ENCODE peak calls at places on chromosome 20, in eight cellular contexts. T is B cell; P is astrocyte; B is AG08395; N is stimulated activated CD4-positive, alpha-beta T cell treated with anti-CD3 and anti-CD28 coated beads, Interleukin-15, amount 100 ng/mL, for 24 hours; J is fibroblast of the aortic adventitia; Y is caudate nucleus; M is cardiac fibroblast. K is an unnamed sample.

GRCh38 chr20:44790994-44791393 is 19.4 kb downstream of the RIMS4 start:
- DNase-seq in T (no peak), P (no peak), B (no peak), N (no peak), J (no peak), Y (no peak), M (no peak), K (no peak)

GRCh38 chr20:11675920-11676617 is 241.6 kb upstream of the BTBD3 start:
- DNase-seq in T (no peak), P (peak), B (peak), N (no peak), J (peak), Y (no peak), M (peak), K (peak)

GRCh38 chr20:15399781-15400180 is 1062.4 kb upstream of the FLRT3 start:
- DNase-seq in T (no peak), P (no peak), B (no peak), N (no peak), J (no peak), Y (no peak), M (no peak), K (no peak)

GRCh38 chr20:61161649-61162210 is 90.3 kb upstream of the CDH4 start:
- DNase-seq in T (no peak), P (no peak), B (peak), N (no peak), J (peak), Y (no peak), M (no peak), K (peak)

GRCh38 chr20:48397689-48398005 is 430.2 kb downstream of the PREX1 start:
- DNase-seq in T (no peak), P (no peak), B (no peak), N (no peak), J (no peak), Y (no peak), M (no peak), K (no peak)

GRCh38 chr20:47456952-47457724 is 44.5 kb upstream of the NCOA3 start:
- DNase-seq in T (no peak), P (peak), B (peak), N (peak), J (peak), Y (no peak), M (peak), K (peak)

GRCh38 chr20:58816957-58817651 is 33.6 kb downstream of the GNAS-AS1 start:
- DNase-seq in T (no peak), P (no peak), B (no peak), N (no peak), J (no peak), Y (no peak), M (no peak), K (no peak)

GRCh38 chr20:58714923-58715708 is 22.5 kb downstream of the NPEPL1 start:
- DNase-seq in T (no peak), P (no peak), B (no peak), N (no peak), J (no peak), Y (no peak), M (no peak), K (no peak)

GRCh38 chr20:47713163-47713562 is 72.1 kb downstream of the SULF2 start:
- DNase-seq in T (no peak), P (no peak), B (no peak), N (no peak), J (no peak), Y (no peak), M (no peak), K (no peak)

GRCh38 chr20:47724398-47724797 is 60.9 kb downstream of the SULF2 start:
- DNase-seq in T (no peak), P (no peak), B (no peak), N (no peak), J (no peak), Y (no peak), M (no peak), K (no peak)

GRCh38 chr20:54293526-54293925 is 85.6 kb downstream of the PFDN4 start:
- DNase-seq in T (no peak), P (peak), B (no peak), N (no peak), J (peak), Y (no peak), M (peak), K (peak)

GRCh38 chr20:56091635-56092180 is 86.4 kb upstream of the CBLN4 start:
- DNase-seq in T (no peak), P (no peak), B (no peak), N (peak), J (no peak), Y (no peak), M (no peak), K (no peak)

GRCh38 chr20:33291830-33292355 is 8.9 kb downstream of the BPIFB1 start:
- DNase-seq in T (peak), P (no peak), B (peak), N (peak), J (peak), Y (no peak), M (peak), K (peak)

GRCh38 chr20:32909896-32910571 is 51.3 kb downstream of the EFCAB8 start:
- DNase-seq in T (no peak), P (no peak), B (no peak), N (no peak), J (no peak), Y (no peak), M (no peak), K (no peak)

GRCh38 chr20:62578294-62578897 is 63.9 kb upstream of the SLCO4A1 start:
- DNase-seq in T (no peak), P (no peak), B (no peak), N (no peak), J (no peak), Y (no peak), M (no peak), K (no peak)

GRCh38 chr20:38134427-38135281 is 30.4 kb downstream of the TGM2 start:
- DNase-seq in T (no peak), P (peak), B (no peak), N (no peak), J (peak), Y (no peak), M (peak), K (peak)

GRCh38 chr20:58549681-58550542 is 34.7 kb upstream of the APCDD1L start:
- DNase-seq in T (no peak), P (no peak), B (no peak), N (no peak), J (no peak), Y (no peak), M (no peak), K (no peak)

GRCh38 chr20:17610566-17611289 is 40.9 kb downstream of the DSTN start:
- DNase-seq in T (peak), P (no peak), B (no peak), N (peak), J (no peak), Y (no peak), M (no peak), K (no peak)

GRCh38 chr20:60060593-60060992 is 102.4 kb downstream of the CDH26 start:
- DNase-seq in T (no peak), P (no peak), B (no peak), N (no peak), J (no peak), Y (no peak), M (no peak), K (no peak)

GRCh38 chr20:42361402-42361801 is 743.2 kb upstream of the CHD6 start:
- DNase-seq in T (no peak), P (no peak), B (no peak), N (no peak), J (no peak), Y (no peak), M (no peak), K (no peak)

GRCh38 chr20:10568032-10568431 is 105.8 kb downstream of the JAG1 start:
- DNase-seq in T (no peak), P (no peak), B (no peak), N (no peak), J (no peak), Y (no peak), M (no peak), K (no peak)

GRCh38 chr20:50004175-50004574 is 21.4 kb downstream of the SNAI1 start:
- DNase-seq in T (no peak), P (no peak), B (no peak), N (no peak), J (no peak), Y (no peak), M (peak), K (peak)

GRCh38 chr20:14860410-14860814 is 523.0 kb upstream of the FLRT3 start:
- DNase-seq in T (no peak), P (no peak), B (no peak), N (no peak), J (no peak), Y (no peak), M (no peak), K (no peak)

GRCh38 chr20:8661229-8662023 is 407.5 kb upstream of the PLCB4 start:
- DNase-seq in T (no peak), P (no peak), B (no peak), N (no peak), J (no peak), Y (no peak), M (no peak), K (no peak)

GRCh38 chr20:32153771-32154170 is 44.3 kb downstream of the TM9SF4 start:
- DNase-seq in T (no peak), P (no peak), B (no peak), N (no peak), J (no peak), Y (no peak), M (no peak), K (no peak)

GRCh38 chr20:14189794-14190402 is 147.5 kb downstream of the FLRT3 start:
- DNase-seq in T (no peak), P (peak), B (peak), N (no peak), J (peak), Y (no peak), M (peak), K (peak)

GRCh38 chr20:51930775-51931174 is 128.5 kb upstream of the SALL4 start:
- DNase-seq in T (no peak), P (peak), B (peak), N (no peak), J (peak), Y (no peak), M (peak), K (peak)

GRCh38 chr20:1711826-1712601 is 54.4 kb upstream of the SIRPG start:
- DNase-seq in T (no peak), P (no peak), B (no peak), N (no peak), J (peak), Y (no peak), M (peak), K (no peak)

GRCh38 chr20:1252416-1252815 is 13.7 kb upstream of the SNPH start:
- DNase-seq in T (no peak), P (no peak), B (no peak), N (no peak), J (no peak), Y (no peak), M (no peak), K (no peak)

GRCh38 chr20:25750765-25751696 is 54.4 kb upstream of the ZNF337 start:
- DNase-seq in T (peak), P (no peak), B (peak), N (peak), J (peak), Y (peak), M (peak), K (peak)

GRCh38 chr20:62499758-62500236 is 24.0 kb upstream of the GATA5 start:
- DNase-seq in T (no peak), P (no peak), B (no peak), N (no peak), J (no peak), Y (no peak), M (no peak), K (no peak)

GRCh38 chr20:32521780-32522524 is 63.2 kb downstream of the NOL4L start:
- DNase-seq in T (peak), P (no peak), B (peak), N (peak), J (peak), Y (peak), M (peak), K (peak)

GRCh38 chr20:31392836-31393235 is 2.4 kb upstream of the DEFB119 start:
- DNase-seq in T (no peak), P (no peak), B (no peak), N (no peak), J (no peak), Y (no peak), M (no peak), K (no peak)